ENCODE peak calls at places on chromosomes 4 and X, in ten cellular contexts. R, K, E, M, S, W, U, D, L and F are unnamed samples.
A peak's percentile ranks its signal among the peaks of the same experiment; 100 is the strongest.

GRCh38 chrX:3346436-3347329 is at the start of gene MXRA5:
- DNase-seq in D (no peak), U (peak; percentile 11), L (peak; percentile 71), K (no peak), W (peak; percentile 82), M (peak; percentile 23), E (no peak), S (no peak), R (peak; percentile 32), F (peak; percentile 47)

GRCh38 chrX:86148024-86148511 is at the start of gene DACH2:
- DNase-seq in S (peak; percentile 80), K (peak; percentile 68), D (peak; percentile 12), U (peak; percentile 74), L (peak; percentile 93), R (peak; percentile 77), E (peak; percentile 71), M (peak; percentile 77), W (peak; percentile 73), F (peak; percentile 79)

GRCh38 chrX:150683536-150684146 is 9.6 kb upstream of the MTMR1 start:
- DNase-seq in R (no peak), L (no peak), M (no peak), U (peak; percentile 33), D (peak; percentile 30), E (peak; percentile 50), K (no peak), S (no peak), W (peak; percentile 76), F (peak; percentile 6)

GRCh38 chr4:41178372-41179085 is 35.8 kb downstream of the APBB2 start:
- DNase-seq in D (no peak), L (no peak), S (no peak), M (no peak), U (peak; percentile 93), E (no peak), K (no peak), R (no peak), W (peak; percentile 16), F (no peak)

GRCh38 chrX:20681691-20682090 is 415.0 kb upstream of the RPS6KA3 start:
- DNase-seq in S (no peak), L (no peak), D (no peak), U (no peak), M (no peak), E (no peak), R (no peak), W (no peak), K (no peak), F (no peak)

GRCh38 chr4:5800496-5800895 is 89.5 kb downstream of the EVC start:
- DNase-seq in W (no peak), R (no peak), K (no peak), M (no peak), E (no peak), S (no peak), D (no peak), L (no peak), U (no peak), F (no peak)

GRCh38 chr4:152556283-152556682 is 20.4 kb upstream of the FBXW7 start:
- DNase-seq in M (no peak), R (no peak), D (no peak), U (no peak), E (no peak), K (no peak), L (no peak), S (no peak), W (no peak), F (no peak)

GRCh38 chr4:30948653-30949052 is 228.5 kb downstream of the PCDH7 start:
- DNase-seq in R (no peak), E (no peak), S (no peak), L (no peak), M (no peak), W (peak; percentile 54), D (no peak), K (no peak), U (peak; percentile 58), F (no peak)

GRCh38 chrX:52337410-52337809 is 31.4 kb upstream of the XAGE2 start:
- DNase-seq in U (no peak), D (no peak), S (no peak), M (no peak), L (no peak), R (no peak), K (no peak), E (no peak), W (no peak), F (no peak)

GRCh38 chr4:106358899-106359298 is 9.7 kb downstream of the GIMD1 start:
- DNase-seq in M (no peak), L (no peak), W (no peak), K (no peak), E (no peak), R (no peak), D (no peak), U (peak; percentile 77), S (no peak), F (no peak)

GRCh38 chr4:52709155-52709554 is 42.1 kb downstream of the ERVMER34-1 start:
- DNase-seq in K (no peak), E (no peak), L (no peak), D (no peak), S (no peak), U (no peak), R (no peak), M (no peak), W (no peak), F (no peak)

GRCh38 chrX:29455702-29456101 is 759.7 kb upstream of the MAGEB2 start:
- DNase-seq in R (no peak), D (no peak), U (no peak), S (no peak), M (no peak), W (no peak), K (no peak), L (no peak), E (no peak), F (no peak)

GRCh38 chr4:89356086-89356485 is 48.5 kb upstream of the GPRIN3 start:
- DNase-seq in M (no peak), U (no peak), D (no peak), E (no peak), K (peak; percentile 50), L (no peak), S (no peak), R (no peak), W (peak; percentile 19), F (no peak)

GRCh38 chrX:44432641-44433040 is 89.2 kb upstream of the EFHC2 start:
- DNase-seq in U (peak; percentile 3), M (no peak), R (no peak), L (no peak), S (no peak), W (no peak), K (no peak), D (no peak), E (no peak), F (peak; percentile 11)

GRCh38 chrX:386768-387575 is at the start of gene PPP2R3B:
- DNase-seq in K (peak; percentile 97), D (peak; percentile 98), S (peak; percentile 100), W (peak; percentile 96), L (peak; percentile 100), E (peak; percentile 99), R (peak; percentile 99), M (peak; percentile 99), U (peak; percentile 98), F (peak; percentile 97)

DNA sequence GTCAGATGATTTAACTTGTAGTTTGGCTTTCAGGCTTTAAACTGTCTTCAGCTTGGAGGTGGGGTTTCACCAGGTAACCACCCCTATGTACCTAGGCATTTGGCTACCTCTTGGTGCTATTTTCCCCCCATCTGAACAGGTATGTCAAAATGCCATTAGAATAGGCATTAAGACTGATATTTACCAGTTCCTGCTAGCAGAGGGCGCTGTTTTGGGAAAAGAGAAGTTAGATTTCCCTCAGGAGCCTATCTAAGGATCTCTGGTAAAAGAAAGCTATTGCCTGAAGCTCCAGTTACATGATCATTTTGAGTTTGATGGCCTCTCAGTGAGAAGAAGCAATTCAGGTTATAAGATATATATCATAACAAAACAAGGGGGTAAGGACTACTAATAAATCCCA is 879.1 kb downstream of the SH3BGRL start:
- DNase-seq in S (no peak), R (no peak), E (no peak), W (peak; percentile 25), D (no peak), L (no peak), K (no peak), U (no peak), M (no peak), F (peak; percentile 1)
- H3K9me3 ChIP-seq in S (no peaks in the 10 kb centered on the region), R (no peaks in the 10 kb centered on the region), E (no peaks in the 10 kb centered on the region), W (no peaks in the 10 kb centered on the region), D (no peaks in the 10 kb centered on the region), L (no peaks in the 10 kb centered on the region), K (no peaks in the 10 kb centered on the region), U (peaks cover 2% of the 10 kb centered on the region), M (no peaks in the 10 kb centered on the region), F (no peaks in the 10 kb centered on the region)

DNA sequence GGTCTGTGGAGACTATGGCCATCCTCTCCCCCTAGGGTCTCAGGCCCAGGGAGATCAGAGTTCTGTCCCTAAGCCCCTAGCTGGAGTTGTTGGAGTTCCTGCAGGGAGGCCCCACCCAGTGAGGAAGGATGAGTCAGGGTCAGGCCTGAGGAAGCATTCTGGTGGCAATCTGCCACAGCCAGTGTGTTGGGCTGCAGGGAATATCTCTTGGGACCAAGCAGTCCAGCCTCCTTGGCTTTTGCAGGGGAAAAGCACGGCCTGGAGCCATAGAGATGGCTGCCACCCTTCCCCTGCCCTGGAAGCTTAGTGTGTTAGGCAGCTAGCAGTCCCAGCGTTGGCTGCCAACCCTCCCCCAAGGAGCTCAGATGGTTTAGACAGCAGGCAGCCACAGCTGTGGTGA is 202.4 kb downstream of the RTL9 start:
- DNase-seq in W (peak; percentile 18), R (no peak), E (no peak), D (no peak), U (no peak), L (peak; percentile 31), M (no peak), K (no peak), S (no peak), F (no peak)
- H3K9me3 ChIP-seq in W (peaks cover 2% of the 10 kb centered on the region), R (no peaks in the 10 kb centered on the region), E (no peaks in the 10 kb centered on the region), D (no peaks in the 10 kb centered on the region), U (peaks cover 6% of the 10 kb centered on the region), L (peaks cover 4% of the 10 kb centered on the region), M (no peaks in the 10 kb centered on the region), K (no peaks in the 10 kb centered on the region), S (no peaks in the 10 kb centered on the region), F (peaks cover 18% of the 10 kb centered on the region)

DNA sequence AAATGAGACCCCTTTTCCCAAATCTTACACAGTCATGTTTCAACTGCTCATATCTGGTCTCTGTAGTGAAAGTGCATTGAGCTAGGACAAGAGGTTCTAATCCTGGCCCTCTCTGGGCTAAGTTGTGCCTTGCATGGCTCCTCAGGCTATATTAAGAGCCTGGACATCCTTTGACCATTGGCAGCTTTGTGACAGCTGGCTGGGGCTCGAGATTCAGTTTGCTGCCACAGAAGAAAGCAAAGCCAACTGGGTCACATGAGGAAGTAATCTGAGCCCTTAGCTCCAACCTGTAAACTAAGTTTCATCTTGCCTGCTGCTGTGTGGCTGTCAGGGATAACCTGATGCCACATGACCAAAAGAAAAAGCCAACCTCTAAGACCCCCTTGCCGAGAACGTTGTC is 51.8 kb upstream of the JADE1 start:
- DNase-seq in E (no peak), W (peak; percentile 87), R (no peak), K (no peak), L (no peak), D (no peak), M (peak; percentile 20), S (no peak), U (peak; percentile 23), F (no peak)
- H3K9me3 ChIP-seq in E (no peaks in the 10 kb centered on the region), W (no peaks in the 10 kb centered on the region), R (no peaks in the 10 kb centered on the region), K (no peaks in the 10 kb centered on the region), L (no peaks in the 10 kb centered on the region), D (no peaks in the 10 kb centered on the region), M (no peaks in the 10 kb centered on the region), S (no peaks in the 10 kb centered on the region), U (no peaks in the 10 kb centered on the region), F (no peaks in the 10 kb centered on the region)

DNA sequence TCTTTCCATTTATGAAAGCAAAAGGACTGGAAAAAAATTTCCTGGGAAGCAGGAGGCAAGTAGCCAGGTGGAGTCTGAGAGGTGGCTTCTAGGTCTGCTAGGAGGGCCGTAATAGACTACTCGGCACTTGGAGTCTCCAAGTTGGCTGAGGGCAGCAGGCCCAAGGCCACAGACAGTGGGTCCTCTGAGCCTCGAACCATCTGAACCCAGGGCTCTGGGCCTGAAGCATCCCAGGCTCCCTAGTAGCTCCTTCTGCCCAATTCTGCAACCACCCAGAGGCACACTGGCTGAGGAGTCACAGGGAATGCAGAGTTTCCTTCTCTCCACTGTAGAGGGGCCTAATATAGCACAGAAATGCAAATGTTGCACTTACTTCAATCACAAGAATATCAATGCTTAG is 19.8 kb downstream of the TKTL1 start:
- DNase-seq in D (no peak), R (no peak), U (no peak), W (no peak), S (peak; percentile 20), M (no peak), L (no peak), K (no peak), E (no peak), F (no peak)
- H3K9me3 ChIP-seq in D (no peaks in the 10 kb centered on the region), R (no peaks in the 10 kb centered on the region), U (no peaks in the 10 kb centered on the region), W (no peaks in the 10 kb centered on the region), S (no peaks in the 10 kb centered on the region), M (no peaks in the 10 kb centered on the region), L (no peaks in the 10 kb centered on the region), K (no peaks in the 10 kb centered on the region), E (no peaks in the 10 kb centered on the region), F (no peaks in the 10 kb centered on the region)